ENCODE peak calls at places on chromosomes 5 and 9, in ten cellular contexts. X, Z, C, K, M, L, R, I, B and V are unnamed samples.

GRCh38 chr5:10564838-10565784 is 1.2 kb downstream of the ANKRD33B start:
- DNase-seq in X (no peak), Z (peak; percentile 44), C (peak; percentile 90), K (no peak), M (no peak), L (peak; percentile 44), R (no peak), I (no peak), B (no peak), V (no peak)

GRCh38 chr5:28914302-28914701 is 1875.9 kb upstream of the CDH9 start:
- DNase-seq in X (no peak), Z (no peak), C (no peak), K (no peak), M (no peak), L (no peak), R (no peak), I (no peak), B (no peak), V (no peak)

GRCh38 chr9:128818839-128819715 is 777 bp downstream of the ENDOG start:
- DNase-seq in X (no peak), Z (peak; percentile 73), C (peak; percentile 90), K (no peak), M (peak; percentile 54), L (peak; percentile 65), R (peak; percentile 35), I (no peak), B (peak; percentile 51), V (peak; percentile 24)

GRCh38 chr9:31542384-31543055 is 841.9 kb upstream of the ACO1 start:
- DNase-seq in X (peak; percentile 4), Z (no peak), C (no peak), K (no peak), M (peak; percentile 51), L (peak; percentile 32), R (no peak), I (peak; percentile 95), B (no peak), V (peak; percentile 16)

GRCh38 chr5:134007581-134008256 is 2.9 kb upstream of the VDAC1 start:
- DNase-seq in X (no peak), Z (peak; percentile 10), C (peak; percentile 65), K (no peak), M (no peak), L (no peak), R (no peak), I (no peak), B (peak; percentile 34), V (no peak)

GRCh38 chr5:145712245-145712644 is 122.9 kb downstream of the PRELID2 start:
- DNase-seq in X (no peak), Z (no peak), C (no peak), K (no peak), M (no peak), L (no peak), R (no peak), I (no peak), B (no peak), V (no peak)

GRCh38 chr5:143968071-143968878 is 156.3 kb downstream of the HMHB1 start:
- DNase-seq in X (peak; percentile 78), Z (no peak), C (no peak), K (no peak), M (peak; percentile 69), L (peak; percentile 7), R (peak; percentile 31), I (peak; percentile 65), B (no peak), V (peak; percentile 34)

GRCh38 chr5:997001-997474 is 11.6 kb upstream of the NKD2 start:
- DNase-seq in X (no peak), Z (peak; percentile 31), C (no peak), K (peak; percentile 18), M (peak; percentile 49), L (peak; percentile 52), R (peak; percentile 36), I (peak; percentile 37), B (no peak), V (no peak)

DNA sequence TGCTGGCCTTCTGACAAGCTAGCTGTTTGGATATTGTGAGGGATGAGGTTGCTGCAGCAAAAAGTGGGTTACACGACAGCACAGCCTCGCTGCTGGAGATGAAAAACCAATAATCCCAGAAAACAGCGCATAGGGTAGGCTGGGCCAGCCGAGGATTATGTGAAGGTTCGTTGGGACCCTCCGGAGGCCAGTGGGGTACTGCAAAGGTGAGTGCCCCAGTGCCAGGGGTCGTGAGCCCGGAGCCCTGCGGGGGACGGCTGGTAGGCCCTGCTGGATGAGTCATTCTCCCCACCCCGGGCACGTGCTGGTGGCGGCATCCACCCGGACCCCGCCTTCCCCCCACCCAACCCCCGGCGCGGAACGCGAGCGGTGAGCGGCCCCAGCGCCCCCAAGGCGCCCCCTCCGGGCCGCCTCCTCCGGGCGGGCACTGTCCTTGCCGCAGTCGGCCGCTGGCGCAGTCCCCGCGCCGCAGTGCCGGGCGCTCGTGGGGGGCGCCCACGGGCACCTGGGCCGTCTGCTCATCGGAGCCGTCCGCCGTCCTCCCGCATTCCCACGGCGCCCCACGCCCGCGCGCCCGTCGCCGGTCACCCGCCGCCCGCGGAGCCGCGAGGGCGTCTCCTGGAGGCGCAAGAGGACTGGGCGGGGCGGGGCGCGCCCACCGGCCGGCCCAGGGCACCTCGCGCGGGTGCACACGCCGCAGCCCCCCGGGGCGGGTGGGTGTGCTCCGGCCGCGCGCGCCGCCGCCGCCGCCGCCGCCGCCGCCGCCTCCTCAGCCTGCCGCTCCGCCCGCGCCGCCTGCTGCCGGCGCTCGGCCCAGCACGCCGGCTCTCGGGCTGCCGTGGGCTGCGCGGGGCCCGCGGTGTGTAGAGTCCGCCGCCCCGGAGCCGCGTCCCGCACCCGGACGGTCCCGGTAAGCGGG is at the start of gene PHF24:
- DNase-seq in X (no peak), Z (peak; percentile 50), C (peak; percentile 81), K (no peak), M (peak; percentile 44), L (peak; percentile 67), R (no peak), I (no peak), B (no peak), V (peak; percentile 3)
- TF ChIP-seq CTCF in X (peak; percentile 8), Z (no peak), C (no peak), K (no peak), M (no peak), L (no peak), R (no peak), I (no peak), B (no peak), V (no peak)

DNA sequence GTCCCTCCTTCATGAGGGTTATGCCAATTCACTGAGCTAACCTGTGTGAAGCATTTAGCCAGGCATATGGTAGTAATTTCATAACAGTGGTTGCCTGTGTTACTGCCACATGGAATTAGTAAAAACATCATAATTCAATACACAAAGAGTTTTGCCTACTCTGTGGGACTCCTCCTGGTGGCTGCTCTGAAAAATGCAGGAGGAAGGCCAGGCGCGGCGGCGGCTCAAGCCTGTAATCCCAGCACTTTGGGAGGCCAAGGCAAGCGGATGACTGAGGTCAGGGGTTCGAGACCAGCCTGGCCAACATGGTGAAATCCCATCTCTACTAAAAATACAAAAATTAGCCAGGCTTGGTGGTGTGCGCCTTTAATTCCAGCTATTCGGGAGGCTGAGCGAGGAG is 547.3 kb downstream of the CDK5RAP2 start:
- DNase-seq in X (no peak), Z (no peak), C (no peak), K (no peak), M (no peak), L (no peak), R (no peak), I (no peak), B (no peak), V (peak; percentile 7)
- TF ChIP-seq CTCF in X (peak; percentile 17), Z (no peak), C (no peak), K (no peak), M (peak; percentile 3), L (no peak), R (no peak), I (no peak), B (no peak), V (no peak)

DNA sequence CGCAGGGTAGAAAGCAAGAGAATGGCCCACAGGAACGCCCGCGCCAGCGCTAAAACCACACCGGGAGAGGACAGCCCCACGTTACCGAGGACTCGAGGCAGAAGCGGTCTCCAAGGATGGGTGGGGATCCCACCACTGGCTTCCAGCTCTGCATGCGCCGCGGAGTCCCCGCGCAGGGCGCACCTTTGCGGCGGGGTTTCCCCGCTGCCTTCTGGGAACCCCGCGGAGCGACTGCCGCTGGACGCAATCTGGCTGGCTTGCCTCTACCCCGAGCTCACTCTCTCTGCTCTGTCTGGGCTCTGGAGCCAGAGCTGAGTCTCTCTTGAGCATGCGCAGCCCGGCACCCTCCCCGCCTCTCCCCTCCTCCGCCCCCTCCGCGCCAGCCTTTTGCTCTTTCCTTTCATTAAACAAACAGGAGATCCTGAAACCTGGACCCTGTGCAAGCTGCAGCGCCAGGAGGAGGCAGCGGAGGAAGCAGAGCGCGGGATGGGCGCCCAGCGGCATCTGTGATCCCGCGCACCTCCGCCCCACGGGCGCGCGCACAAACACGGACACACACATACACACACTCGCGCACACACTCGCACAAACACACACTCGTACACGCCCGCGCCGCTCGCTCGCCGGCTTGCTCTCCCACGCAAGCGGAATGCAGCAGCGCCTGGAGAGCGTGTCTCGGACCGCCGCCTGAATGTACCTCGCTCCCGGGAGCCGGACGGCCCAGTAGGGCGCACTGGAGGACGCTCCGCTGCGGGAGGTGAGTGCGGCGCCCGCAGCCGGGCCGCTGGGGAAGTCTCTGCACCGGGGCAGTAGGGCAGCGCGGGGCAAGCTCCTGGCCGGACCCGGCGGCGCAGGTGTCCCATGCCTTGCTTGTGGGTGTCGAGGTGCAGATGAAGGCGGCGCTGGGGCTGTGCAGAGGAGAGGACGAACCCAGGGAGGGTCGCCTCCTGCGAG is at the start of gene PLPPR1:
- DNase-seq in X (peak; percentile 3), Z (peak; percentile 86), C (peak; percentile 66), K (no peak), M (peak; percentile 79), L (peak; percentile 89), R (peak; percentile 44), I (peak; percentile 50), B (peak; percentile 17), V (peak; percentile 61)
- TF ChIP-seq CTCF in X (no peak), Z (peak; percentile 20), C (no peak), K (no peak), M (no peak), L (no peak), R (no peak), I (no peak), B (no peak), V (no peak)

DNA sequence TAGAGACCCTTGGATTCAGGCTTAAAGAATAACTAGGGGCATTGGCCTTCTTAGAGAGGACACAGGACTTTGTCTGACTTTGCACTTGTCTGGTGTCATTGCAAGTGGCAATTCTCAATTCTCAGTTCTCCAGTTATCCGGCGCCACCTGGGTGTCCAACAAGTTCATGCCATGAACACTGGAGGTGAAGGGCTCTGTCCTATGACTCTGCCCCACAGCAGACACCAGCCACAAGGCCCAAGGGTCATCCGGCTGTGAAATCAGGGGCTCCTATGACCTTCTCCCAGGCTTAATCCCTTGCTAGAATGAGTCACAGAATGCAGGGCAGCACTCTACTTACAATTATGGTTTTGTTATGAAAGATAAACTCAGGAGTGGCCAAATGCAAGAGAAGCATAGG is 391.9 kb downstream of the GADD45G start:
- DNase-seq in X (no peak), Z (no peak), C (no peak), K (no peak), M (no peak), L (no peak), R (no peak), I (no peak), B (no peak), V (peak; percentile 4)
- TF ChIP-seq CTCF in X (no peak), Z (no peak), C (no peak), K (no peak), M (no peak), L (peak; percentile 5), R (peak; percentile 21), I (no peak), B (no peak), V (no peak)

GRCh38 chr9:90774682-90775081 is 26.9 kb upstream of the SYK start:
- DNase-seq in X (no peak), Z (no peak), C (peak; percentile 83), K (no peak), M (peak; percentile 96), L (no peak), R (no peak), I (no peak), B (no peak), V (no peak)
- TF ChIP-seq CTCF in X (no peak), Z (no peak), C (peak; percentile 58), K (no peak), M (peak; percentile 55), L (no peak), R (no peak), I (no peak), B (no peak), V (no peak)